ENCODE peak calls at places on chromosomes 3 and 15, in four cellular contexts. One of them, this sample, is unnamed. For H3K4me1, the result is how much of the 10 kb centered on the place peaks cover.

GRCh38 chr3:127676456-127676855 is 3.7 kb downstream of the ABTB1 start:
- DNase-seq in BE2C: peak
- DNase-seq in PC-9: no peak
- DNase-seq in CD4-positive, alpha-beta memory T cell: no peak
- DNase-seq in this sample: no peak

GRCh38 chr15:56241374-56242085 is 2.1 kb downstream of the RFX7 start:
- DNase-seq in BE2C: no peak
- DNase-seq in CD4-positive, alpha-beta memory T cell: no peak
- DNase-seq in PC-9: no peak
- DNase-seq in this sample: peak

GRCh38 chr15:93985925-93986324 is 245.4 kb upstream of the MCTP2 start:
- DNase-seq in PC-9: no peak
- DNase-seq in BE2C: no peak
- DNase-seq in CD4-positive, alpha-beta memory T cell: no peak
- DNase-seq in this sample: no peak

GRCh38 chr3:94423566-94423965 is 360.7 kb downstream of the NSUN3 start:
- DNase-seq in PC-9: no peak
- DNase-seq in CD4-positive, alpha-beta memory T cell: no peak
- DNase-seq in BE2C: no peak
- DNase-seq in this sample: no peak

GRCh38 chr3:130480736-130481135 is 36.2 kb upstream of the COL6A6 start:
- DNase-seq in CD4-positive, alpha-beta memory T cell: no peak
- DNase-seq in BE2C: peak
- DNase-seq in PC-9: no peak
- DNase-seq in this sample: no peak

GRCh38 chr3:183317886-183318845 is 65.1 kb downstream of the B3GNT5 start:
- DNase-seq in PC-9: peak
- DNase-seq in BE2C: no peak
- DNase-seq in CD4-positive, alpha-beta memory T cell: no peak
- DNase-seq in this sample: peak

GRCh38 chr3:53890726-53891499 is 746 bp downstream of the SELENOK start:
- DNase-seq in CD4-positive, alpha-beta memory T cell: peak
- DNase-seq in BE2C: peak
- DNase-seq in PC-9: no peak
- DNase-seq in this sample: peak

GRCh38 chr15:43527802-43528541 is 10.6 kb downstream of the MAP1A start:
- DNase-seq in PC-9: no peak
- DNase-seq in CD4-positive, alpha-beta memory T cell: no peak
- DNase-seq in BE2C: no peak
- DNase-seq in this sample: no peak

GRCh38 chr3:118960876-118961275 is 73.8 kb downstream of the IGSF11 start:
- DNase-seq in PC-9: no peak
- DNase-seq in CD4-positive, alpha-beta memory T cell: no peak
- DNase-seq in BE2C: no peak
- DNase-seq in this sample: no peak

GRCh38 chr15:63344737-63345390 is 36.8 kb downstream of the CA12 start:
- DNase-seq in BE2C: no peak
- DNase-seq in CD4-positive, alpha-beta memory T cell: no peak
- DNase-seq in PC-9: no peak
- DNase-seq in this sample: no peak

GRCh38 chr3:54146383-54147239 is 24.3 kb downstream of the CACNA2D3 start:
- DNase-seq in PC-9: no peak
- DNase-seq in CD4-positive, alpha-beta memory T cell: no peak
- DNase-seq in BE2C: peak
- DNase-seq in this sample: peak

GRCh38 chr3:52315977-52316764 is at the start of gene DNAH1:
- DNase-seq in PC-9: no peak
- DNase-seq in CD4-positive, alpha-beta memory T cell: no peak
- DNase-seq in BE2C: no peak
- DNase-seq in this sample: no peak

GRCh38 chr15:65095011-65095746 is 18.6 kb downstream of the KBTBD13 start:
- DNase-seq in BE2C: no peak
- DNase-seq in PC-9: no peak
- DNase-seq in CD4-positive, alpha-beta memory T cell: no peak
- DNase-seq in this sample: no peak

GRCh38 chr15:70281811-70282307 is 184.1 kb upstream of the TLE3 start:
- DNase-seq in BE2C: no peak
- DNase-seq in CD4-positive, alpha-beta memory T cell: no peak
- DNase-seq in PC-9: no peak
- DNase-seq in this sample: no peak

GRCh38 chr3:9209777-9210176 is 39.7 kb downstream of the SRGAP3 start:
- DNase-seq in PC-9: no peak
- DNase-seq in CD4-positive, alpha-beta memory T cell: no peak
- DNase-seq in BE2C: no peak
- DNase-seq in this sample: no peak

GRCh38 chr3:78974181-78974770 is 793.5 kb downstream of the ROBO1 start:
- DNase-seq in CD4-positive, alpha-beta memory T cell: no peak
- DNase-seq in PC-9: no peak
- DNase-seq in BE2C: no peak
- DNase-seq in this sample: no peak

GRCh38 chr15:57158589-57158988 is 217.7 kb upstream of the CGNL1 start:
- DNase-seq in BE2C: no peak
- DNase-seq in CD4-positive, alpha-beta memory T cell: no peak
- DNase-seq in PC-9: no peak
- DNase-seq in this sample: no peak

GRCh38 chr3:50600141-50600753 is 11.3 kb downstream of the CISH start:
- DNase-seq in BE2C: no peak
- DNase-seq in PC-9: no peak
- DNase-seq in CD4-positive, alpha-beta memory T cell: no peak
- DNase-seq in this sample: no peak

GRCh38 chr3:188349276-188349962 is 195.5 kb downstream of the LPP start:
- DNase-seq in PC-9: no peak
- DNase-seq in BE2C: no peak
- DNase-seq in CD4-positive, alpha-beta memory T cell: no peak
- DNase-seq in this sample: no peak

GRCh38 chr3:65483475-65483874 is 555.2 kb downstream of the MAGI1 start:
- DNase-seq in PC-9: peak
- DNase-seq in BE2C: no peak
- DNase-seq in CD4-positive, alpha-beta memory T cell: no peak
- DNase-seq in this sample: no peak

GRCh38 chr3:172119266-172119957 is 80.0 kb downstream of the FNDC3B start:
- DNase-seq in BE2C: no peak
- DNase-seq in PC-9: no peak
- DNase-seq in CD4-positive, alpha-beta memory T cell: no peak
- DNase-seq in this sample: no peak

GRCh38 chr3:126102530-126102951 is 18.6 kb upstream of the SLC41A3 start:
- DNase-seq in PC-9: no peak
- DNase-seq in BE2C: no peak
- DNase-seq in CD4-positive, alpha-beta memory T cell: no peak
- DNase-seq in this sample: no peak

GRCh38 chr3:39166134-39166710 is 12.8 kb upstream of the CSRNP1 start:
- DNase-seq in CD4-positive, alpha-beta memory T cell: no peak
- DNase-seq in BE2C: no peak
- DNase-seq in PC-9: peak
- DNase-seq in this sample: no peak

GRCh38 chr3:171399842-171400241 is 60.4 kb downstream of the TNIK start:
- DNase-seq in BE2C: no peak
- DNase-seq in CD4-positive, alpha-beta memory T cell: no peak
- DNase-seq in PC-9: no peak
- DNase-seq in this sample: no peak

GRCh38 chr15:57916695-57917094 is 148.8 kb downstream of the ALDH1A2 start:
- DNase-seq in PC-9: no peak
- DNase-seq in BE2C: no peak
- DNase-seq in CD4-positive, alpha-beta memory T cell: no peak
- DNase-seq in this sample: no peak

GRCh38 chr15:98850991-98851776 is 156.4 kb downstream of the PGPEP1L start:
- DNase-seq in BE2C: peak
- DNase-seq in PC-9: peak
- DNase-seq in CD4-positive, alpha-beta memory T cell: peak
- DNase-seq in this sample: peak

GRCh38 chr3:43995078-43995928 is 246.4 kb upstream of the TOPAZ1 start:
- DNase-seq in CD4-positive, alpha-beta memory T cell: no peak
- DNase-seq in PC-9: peak
- DNase-seq in BE2C: peak
- DNase-seq in this sample: peak

DNA sequence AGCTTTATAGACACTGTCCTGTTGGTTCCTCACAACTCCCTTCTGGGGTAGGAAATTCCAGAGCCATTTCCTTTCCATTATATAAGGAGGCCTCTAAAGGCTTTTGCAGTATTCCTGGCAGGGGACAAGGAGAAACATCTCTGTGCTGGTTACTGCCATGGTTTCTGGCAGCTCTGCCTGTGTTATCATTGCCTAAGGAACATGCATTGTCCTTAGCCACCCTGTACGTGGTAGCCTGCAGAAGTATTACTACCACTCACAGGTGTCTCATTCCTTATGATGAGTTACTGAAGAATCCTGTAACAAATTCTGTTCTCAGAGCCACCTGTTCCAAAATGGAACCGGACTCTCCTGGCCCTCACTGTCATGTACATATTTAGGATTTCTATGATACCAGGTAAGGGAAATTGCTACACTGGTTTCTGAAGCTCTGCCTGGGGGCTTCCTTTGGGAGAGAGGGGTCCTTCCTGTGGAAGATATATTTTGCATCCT is 58.0 kb downstream of the UMPS start:
- DNase-seq in BE2C: no peak
- DNase-seq in CD4-positive, alpha-beta memory T cell: no peak
- DNase-seq in PC-9: no peak
- DNase-seq in this sample: no peak
- H3K4me1 ChIP-seq in BE2C: under half
- H3K4me1 ChIP-seq in CD4-positive, alpha-beta memory T cell: under half
- H3K4me1 ChIP-seq in PC-9: under half
- H3K4me1 ChIP-seq in this sample: half or more

GRCh38 chr15:85870216-85871014 is 75.7 kb upstream of the KLHL25 start:
- DNase-seq in PC-9: no peak
- DNase-seq in CD4-positive, alpha-beta memory T cell: no peak
- DNase-seq in BE2C: no peak
- DNase-seq in this sample: no peak

GRCh38 chr15:85871545-85871944 is 76.8 kb upstream of the KLHL25 start:
- DNase-seq in CD4-positive, alpha-beta memory T cell: no peak
- DNase-seq in BE2C: no peak
- DNase-seq in PC-9: no peak
- DNase-seq in this sample: no peak

GRCh38 chr15:85874236-85874635 is 79.5 kb upstream of the KLHL25 start:
- DNase-seq in CD4-positive, alpha-beta memory T cell: no peak
- DNase-seq in BE2C: no peak
- DNase-seq in PC-9: no peak
- DNase-seq in this sample: no peak

GRCh38 chr15:85869124-85869523 is 74.4 kb upstream of the KLHL25 start:
- DNase-seq in BE2C: no peak
- DNase-seq in PC-9: no peak
- DNase-seq in CD4-positive, alpha-beta memory T cell: no peak
- DNase-seq in this sample: peak

DNA sequence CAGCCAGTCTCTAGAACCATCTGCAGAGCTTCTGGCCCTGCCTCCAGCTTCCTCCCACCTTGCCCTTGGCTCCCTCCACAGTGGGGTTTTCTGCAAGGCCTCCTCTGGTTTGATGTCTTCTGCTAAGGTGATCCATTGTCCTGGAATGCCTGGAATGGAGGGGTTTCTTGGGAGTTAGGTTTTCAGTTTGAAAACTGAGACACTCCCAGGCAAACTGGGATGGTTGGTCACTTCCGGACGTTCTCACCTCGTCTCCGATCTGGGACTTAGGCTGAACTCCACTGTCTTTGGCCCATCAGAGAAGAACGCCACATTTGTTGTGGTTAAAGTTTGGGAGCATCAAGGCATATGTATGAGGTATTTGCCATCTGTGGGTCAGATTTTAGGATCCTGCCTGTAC is 77.4 kb upstream of the KLHL25 start:
- DNase-seq in CD4-positive, alpha-beta memory T cell: no peak
- DNase-seq in BE2C: no peak
- DNase-seq in PC-9: no peak
- DNase-seq in this sample: no peak
- H3K4me1 ChIP-seq in CD4-positive, alpha-beta memory T cell: under half
- H3K4me1 ChIP-seq in BE2C: under half
- H3K4me1 ChIP-seq in PC-9: under half
- H3K4me1 ChIP-seq in this sample: under half

GRCh38 chr3:71581981-71582611 is 1.4 kb downstream of the FOXP1 start:
- DNase-seq in PC-9: no peak
- DNase-seq in CD4-positive, alpha-beta memory T cell: no peak
- DNase-seq in BE2C: peak
- DNase-seq in this sample: no peak

GRCh38 chr3:71579934-71580318 is 3.6 kb downstream of the FOXP1 start:
- DNase-seq in PC-9: peak
- DNase-seq in BE2C: no peak
- DNase-seq in CD4-positive, alpha-beta memory T cell: no peak
- DNase-seq in this sample: no peak

GRCh38 chr3:71582612-71583568 is 638 bp downstream of the FOXP1 start:
- DNase-seq in PC-9: no peak
- DNase-seq in BE2C: peak
- DNase-seq in CD4-positive, alpha-beta memory T cell: peak
- DNase-seq in this sample: peak

GRCh38 chr3:71580636-71581215 is 2.8 kb downstream of the FOXP1 start:
- DNase-seq in CD4-positive, alpha-beta memory T cell: no peak
- DNase-seq in BE2C: no peak
- DNase-seq in PC-9: no peak
- DNase-seq in this sample: no peak

GRCh38 chr3:71581451-71581980 is 2.0 kb downstream of the FOXP1 start:
- DNase-seq in PC-9: no peak
- DNase-seq in CD4-positive, alpha-beta memory T cell: no peak
- DNase-seq in BE2C: peak
- DNase-seq in this sample: no peak
- H3K4me1 ChIP-seq in PC-9: under half
- H3K4me1 ChIP-seq in CD4-positive, alpha-beta memory T cell: under half
- H3K4me1 ChIP-seq in BE2C: under half
- H3K4me1 ChIP-seq in this sample: under half

DNA sequence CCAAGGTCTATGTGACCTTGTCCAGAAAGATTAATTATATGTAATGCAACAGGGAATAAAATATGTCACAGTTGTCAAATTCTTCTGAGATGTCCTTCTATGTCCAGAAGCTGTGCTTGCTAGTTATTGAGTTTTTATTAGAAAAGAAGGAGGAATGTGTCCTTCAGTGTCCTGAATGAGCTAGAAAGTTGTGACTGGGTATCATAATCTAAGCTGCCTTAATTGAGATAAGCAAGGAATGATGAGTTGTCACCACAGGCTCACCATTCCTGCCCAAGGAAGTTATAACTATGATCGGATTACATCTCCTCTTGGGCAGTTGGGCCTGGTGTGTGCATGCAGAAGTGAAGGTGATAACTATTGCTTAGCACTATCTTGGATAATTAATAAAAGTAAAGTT is 21.8 kb downstream of the ARL14 start:
- DNase-seq in CD4-positive, alpha-beta memory T cell: no peak
- DNase-seq in PC-9: no peak
- DNase-seq in BE2C: no peak
- DNase-seq in this sample: no peak
- H3K4me1 ChIP-seq in CD4-positive, alpha-beta memory T cell: under half
- H3K4me1 ChIP-seq in PC-9: under half
- H3K4me1 ChIP-seq in BE2C: under half
- H3K4me1 ChIP-seq in this sample: under half

GRCh38 chr3:139301183-139301582 is 42.6 kb upstream of the MRPS22 start:
- DNase-seq in BE2C: no peak
- DNase-seq in CD4-positive, alpha-beta memory T cell: no peak
- DNase-seq in PC-9: peak
- DNase-seq in this sample: no peak

GRCh38 chr3:139303216-139303615 is 40.6 kb upstream of the MRPS22 start:
- DNase-seq in PC-9: peak
- DNase-seq in BE2C: no peak
- DNase-seq in CD4-positive, alpha-beta memory T cell: no peak
- DNase-seq in this sample: no peak

GRCh38 chr3:139301654-139302053 is 42.2 kb upstream of the MRPS22 start:
- DNase-seq in PC-9: no peak
- DNase-seq in CD4-positive, alpha-beta memory T cell: no peak
- DNase-seq in BE2C: no peak
- DNase-seq in this sample: no peak

GRCh38 chr3:139302084-139302800 is 41.6 kb upstream of the MRPS22 start:
- DNase-seq in PC-9: peak
- DNase-seq in BE2C: no peak
- DNase-seq in CD4-positive, alpha-beta memory T cell: no peak
- DNase-seq in this sample: peak

GRCh38 chr3:139302801-139303113 is 41.1 kb upstream of the MRPS22 start:
- DNase-seq in CD4-positive, alpha-beta memory T cell: no peak
- DNase-seq in BE2C: no peak
- DNase-seq in PC-9: no peak
- DNase-seq in this sample: no peak
- H3K4me1 ChIP-seq in CD4-positive, alpha-beta memory T cell: under half
- H3K4me1 ChIP-seq in BE2C: under half
- H3K4me1 ChIP-seq in PC-9: half or more
- H3K4me1 ChIP-seq in this sample: under half